ENCODE peak calls at places on chromosomes 6 and 20, in eight cellular contexts. One of them, this sample, is unnamed.

GRCh38 chr6:162964703-162965140 is 236.9 kb downstream of the PACRG start:
- DNase-seq in astrocyte: peak; percentile 100
- DNase-seq in CD8-positive, alpha-beta memory T cell: no peak
- DNase-seq in tibial artery: no peak
- DNase-seq in adrenal gland: peak; percentile 26
- DNase-seq in ovary: no peak
- DNase-seq in brain microvascular endothelial cell: peak; percentile 99
- DNase-seq in heart right ventricle: no peak
- DNase-seq in this sample: no peak

GRCh38 chr20:5675103-5676091 is 74.8 kb upstream of the SHLD1 start:
- DNase-seq in tibial artery: no peak
- DNase-seq in adrenal gland: peak; percentile 10
- DNase-seq in astrocyte: no peak
- DNase-seq in CD8-positive, alpha-beta memory T cell: no peak
- DNase-seq in heart right ventricle: no peak
- DNase-seq in brain microvascular endothelial cell: no peak
- DNase-seq in ovary: no peak
- DNase-seq in this sample: no peak

GRCh38 chr6:80132942-80133517 is 26.6 kb downstream of the BCKDHB start:
- DNase-seq in heart right ventricle: no peak
- DNase-seq in brain microvascular endothelial cell: peak; percentile 81
- DNase-seq in ovary: peak; percentile 38
- DNase-seq in CD8-positive, alpha-beta memory T cell: no peak
- DNase-seq in tibial artery: no peak
- DNase-seq in astrocyte: peak; percentile 50
- DNase-seq in adrenal gland: peak; percentile 84
- DNase-seq in this sample: peak; percentile 41

GRCh38 chr20:53331151-53331973 is 262.3 kb downstream of the ZNF217 start:
- DNase-seq in adrenal gland: peak; percentile 37
- DNase-seq in heart right ventricle: no peak
- DNase-seq in brain microvascular endothelial cell: peak; percentile 17
- DNase-seq in tibial artery: no peak
- DNase-seq in CD8-positive, alpha-beta memory T cell: no peak
- DNase-seq in ovary: no peak
- DNase-seq in astrocyte: peak; percentile 72
- DNase-seq in this sample: no peak

GRCh38 chr20:62303049-62303326 is 191 bp downstream of the ADRM1 start:
- DNase-seq in adrenal gland: no peak
- DNase-seq in heart right ventricle: no peak
- DNase-seq in astrocyte: no peak
- DNase-seq in CD8-positive, alpha-beta memory T cell: no peak
- DNase-seq in tibial artery: no peak
- DNase-seq in brain microvascular endothelial cell: no peak
- DNase-seq in ovary: no peak
- DNase-seq in this sample: no peak

GRCh38 chr6:80363501-80363900 is 257.0 kb downstream of the BCKDHB start:
- DNase-seq in brain microvascular endothelial cell: no peak
- DNase-seq in tibial artery: no peak
- DNase-seq in astrocyte: no peak
- DNase-seq in heart right ventricle: no peak
- DNase-seq in ovary: no peak
- DNase-seq in CD8-positive, alpha-beta memory T cell: no peak
- DNase-seq in adrenal gland: peak; percentile 15
- DNase-seq in this sample: no peak

GRCh38 chr6:109237082-109237985 is 142.0 kb downstream of the CEP57L1 start:
- DNase-seq in adrenal gland: peak; percentile 8
- DNase-seq in brain microvascular endothelial cell: no peak
- DNase-seq in heart right ventricle: no peak
- DNase-seq in ovary: no peak
- DNase-seq in astrocyte: no peak
- DNase-seq in CD8-positive, alpha-beta memory T cell: no peak
- DNase-seq in tibial artery: no peak
- DNase-seq in this sample: no peak

GRCh38 chr20:5268449-5268848 is 48.3 kb downstream of the PROKR2 start:
- DNase-seq in tibial artery: no peak
- DNase-seq in astrocyte: no peak
- DNase-seq in CD8-positive, alpha-beta memory T cell: no peak
- DNase-seq in adrenal gland: no peak
- DNase-seq in ovary: no peak
- DNase-seq in brain microvascular endothelial cell: no peak
- DNase-seq in heart right ventricle: no peak
- DNase-seq in this sample: no peak

GRCh38 chr20:25484911-25485511 is 77.5 kb downstream of the GINS1 start:
- DNase-seq in CD8-positive, alpha-beta memory T cell: no peak
- DNase-seq in brain microvascular endothelial cell: peak; percentile 7
- DNase-seq in adrenal gland: no peak
- DNase-seq in ovary: no peak
- DNase-seq in heart right ventricle: no peak
- DNase-seq in tibial artery: no peak
- DNase-seq in astrocyte: peak; percentile 9
- DNase-seq in this sample: no peak

GRCh38 chr6:48817714-48818113 is 645.3 kb downstream of the MMUT start:
- DNase-seq in tibial artery: no peak
- DNase-seq in ovary: no peak
- DNase-seq in CD8-positive, alpha-beta memory T cell: no peak
- DNase-seq in adrenal gland: no peak
- DNase-seq in brain microvascular endothelial cell: no peak
- DNase-seq in heart right ventricle: no peak
- DNase-seq in astrocyte: peak; percentile 27
- DNase-seq in this sample: no peak

GRCh38 chr20:38117635-38118034 is 47.4 kb downstream of the TGM2 start:
- DNase-seq in tibial artery: no peak
- DNase-seq in ovary: no peak
- DNase-seq in brain microvascular endothelial cell: peak; percentile 79
- DNase-seq in adrenal gland: no peak
- DNase-seq in heart right ventricle: no peak
- DNase-seq in CD8-positive, alpha-beta memory T cell: no peak
- DNase-seq in astrocyte: peak; percentile 94
- DNase-seq in this sample: no peak

GRCh38 chr6:155854787-155855186 is 399.1 kb upstream of the NOX3 start:
- DNase-seq in astrocyte: no peak
- DNase-seq in CD8-positive, alpha-beta memory T cell: no peak
- DNase-seq in brain microvascular endothelial cell: no peak
- DNase-seq in ovary: no peak
- DNase-seq in tibial artery: no peak
- DNase-seq in heart right ventricle: no peak
- DNase-seq in adrenal gland: no peak
- DNase-seq in this sample: no peak

GRCh38 chr6:62285612-62286469 is at the start of gene KHDRBS2:
- DNase-seq in astrocyte: no peak
- DNase-seq in brain microvascular endothelial cell: no peak
- DNase-seq in heart right ventricle: peak; percentile 73
- DNase-seq in CD8-positive, alpha-beta memory T cell: peak; percentile 2
- DNase-seq in tibial artery: peak; percentile 86
- DNase-seq in adrenal gland: peak; percentile 92
- DNase-seq in ovary: peak; percentile 67
- DNase-seq in this sample: peak; percentile 41

GRCh38 chr20:8330785-8331699 is 199.0 kb downstream of the PLCB1 start:
- DNase-seq in astrocyte: peak; percentile 61
- DNase-seq in CD8-positive, alpha-beta memory T cell: no peak
- DNase-seq in tibial artery: no peak
- DNase-seq in brain microvascular endothelial cell: no peak
- DNase-seq in heart right ventricle: no peak
- DNase-seq in adrenal gland: no peak
- DNase-seq in ovary: no peak
- DNase-seq in this sample: no peak

GRCh38 chr20:9400371-9401025 is 113.9 kb upstream of the LAMP5 start:
- DNase-seq in ovary: no peak
- DNase-seq in brain microvascular endothelial cell: no peak
- DNase-seq in tibial artery: no peak
- DNase-seq in adrenal gland: no peak
- DNase-seq in astrocyte: peak; percentile 26
- DNase-seq in CD8-positive, alpha-beta memory T cell: no peak
- DNase-seq in heart right ventricle: no peak
- DNase-seq in this sample: no peak

GRCh38 chr6:15755555-15755954 is 92.7 kb upstream of the DTNBP1 start:
- DNase-seq in adrenal gland: peak; percentile 35
- DNase-seq in astrocyte: peak; percentile 10
- DNase-seq in heart right ventricle: no peak
- DNase-seq in brain microvascular endothelial cell: no peak
- DNase-seq in CD8-positive, alpha-beta memory T cell: no peak
- DNase-seq in ovary: no peak
- DNase-seq in tibial artery: no peak
- DNase-seq in this sample: no peak

GRCh38 chr6:3904518-3904917 is 55.3 kb downstream of the FAM50B start:
- DNase-seq in ovary: no peak
- DNase-seq in CD8-positive, alpha-beta memory T cell: no peak
- DNase-seq in heart right ventricle: no peak
- DNase-seq in astrocyte: no peak
- DNase-seq in brain microvascular endothelial cell: no peak
- DNase-seq in tibial artery: no peak
- DNase-seq in adrenal gland: no peak
- DNase-seq in this sample: no peak

GRCh38 chr6:3905853-3906190 is 56.6 kb downstream of the FAM50B start:
- DNase-seq in heart right ventricle: no peak
- DNase-seq in adrenal gland: no peak
- DNase-seq in astrocyte: no peak
- DNase-seq in brain microvascular endothelial cell: no peak
- DNase-seq in ovary: no peak
- DNase-seq in tibial artery: no peak
- DNase-seq in CD8-positive, alpha-beta memory T cell: no peak
- DNase-seq in this sample: no peak

GRCh38 chr6:3908961-3909360 is 59.8 kb downstream of the FAM50B start:
- DNase-seq in adrenal gland: no peak
- DNase-seq in CD8-positive, alpha-beta memory T cell: no peak
- DNase-seq in tibial artery: no peak
- DNase-seq in heart right ventricle: no peak
- DNase-seq in ovary: no peak
- DNase-seq in astrocyte: no peak
- DNase-seq in brain microvascular endothelial cell: no peak
- DNase-seq in this sample: no peak

GRCh38 chr6:3908223-3908622 is 59.0 kb downstream of the FAM50B start:
- DNase-seq in adrenal gland: no peak
- DNase-seq in heart right ventricle: no peak
- DNase-seq in CD8-positive, alpha-beta memory T cell: no peak
- DNase-seq in astrocyte: no peak
- DNase-seq in tibial artery: no peak
- DNase-seq in ovary: no peak
- DNase-seq in brain microvascular endothelial cell: no peak
- DNase-seq in this sample: no peak

DNA sequence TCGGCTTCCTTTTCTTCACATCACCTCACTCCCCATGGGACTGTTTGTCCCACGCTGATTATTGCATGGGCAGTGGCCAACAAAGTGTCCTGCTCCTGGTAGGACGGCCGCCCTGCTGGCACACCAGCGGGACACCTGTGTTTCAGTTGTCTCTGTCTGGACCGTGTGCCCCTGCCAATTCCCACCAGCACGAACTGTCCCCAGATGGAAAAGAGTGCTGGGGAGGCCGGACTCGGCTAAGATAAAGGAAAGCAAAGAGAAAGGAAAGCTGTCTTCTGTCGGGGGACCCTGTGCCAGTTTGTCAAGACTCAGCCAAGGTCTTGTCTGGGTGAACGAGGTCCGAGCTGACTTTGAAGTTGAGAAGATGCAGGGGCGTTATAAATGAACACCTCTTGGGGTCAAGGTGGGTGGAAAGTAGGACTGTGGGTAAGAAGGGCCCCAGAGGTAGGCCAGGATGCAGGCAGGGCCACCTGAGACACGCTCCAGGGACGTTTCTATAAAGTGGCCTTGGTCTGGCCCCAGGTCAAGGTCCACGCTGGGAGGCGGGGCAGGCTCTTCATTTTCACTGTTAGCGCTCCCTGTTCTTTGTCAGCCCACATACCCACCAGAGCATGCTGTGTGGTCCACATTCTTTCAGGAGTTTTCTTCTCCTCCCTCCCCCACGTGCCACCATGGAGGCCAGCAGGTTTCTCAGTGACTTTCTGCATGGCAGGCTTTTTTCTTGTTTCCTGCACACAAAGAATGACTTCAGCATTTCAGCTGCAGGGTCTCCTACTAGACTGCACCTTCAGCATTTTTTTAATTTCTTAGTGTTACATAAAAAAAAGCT is 57.2 kb downstream of the FAM50B start:
- DNase-seq in heart right ventricle: peak; percentile 52
- DNase-seq in adrenal gland: no peak
- DNase-seq in CD8-positive, alpha-beta memory T cell: no peak
- DNase-seq in astrocyte: no peak
- DNase-seq in ovary: no peak
- DNase-seq in tibial artery: no peak
- DNase-seq in brain microvascular endothelial cell: no peak
- DNase-seq in this sample: no peak
- H3K27ac ChIP-seq in heart right ventricle: peak overlapping the region; percentile 66
- H3K27ac ChIP-seq in adrenal gland: no peak overlapping the region
- H3K27ac ChIP-seq in CD8-positive, alpha-beta memory T cell: no peak overlapping the region
- H3K27ac ChIP-seq in astrocyte: no peak overlapping the region
- H3K27ac ChIP-seq in ovary: no peak overlapping the region
- H3K27ac ChIP-seq in tibial artery: no peak overlapping the region
- H3K27ac ChIP-seq in brain microvascular endothelial cell: no peak overlapping the region
- H3K27ac ChIP-seq in this sample: peak overlapping the region; percentile 10

GRCh38 chr6:57177545-57178225 is 5.6 kb downstream of the BAG2 start:
- DNase-seq in heart right ventricle: peak; percentile 24
- DNase-seq in brain microvascular endothelial cell: no peak
- DNase-seq in tibial artery: peak; percentile 82
- DNase-seq in CD8-positive, alpha-beta memory T cell: no peak
- DNase-seq in astrocyte: no peak
- DNase-seq in ovary: peak; percentile 68
- DNase-seq in adrenal gland: peak; percentile 19
- DNase-seq in this sample: no peak
- H3K27ac ChIP-seq in heart right ventricle: peak overlapping the region; percentile 72
- H3K27ac ChIP-seq in brain microvascular endothelial cell: no peak overlapping the region
- H3K27ac ChIP-seq in tibial artery: peak overlapping the region; percentile 90
- H3K27ac ChIP-seq in CD8-positive, alpha-beta memory T cell: no peak overlapping the region
- H3K27ac ChIP-seq in astrocyte: no peak overlapping the region
- H3K27ac ChIP-seq in ovary: peak overlapping the region; percentile 96
- H3K27ac ChIP-seq in adrenal gland: peak overlapping the region; percentile 15
- H3K27ac ChIP-seq in this sample: peak overlapping the region; percentile 62

DNA sequence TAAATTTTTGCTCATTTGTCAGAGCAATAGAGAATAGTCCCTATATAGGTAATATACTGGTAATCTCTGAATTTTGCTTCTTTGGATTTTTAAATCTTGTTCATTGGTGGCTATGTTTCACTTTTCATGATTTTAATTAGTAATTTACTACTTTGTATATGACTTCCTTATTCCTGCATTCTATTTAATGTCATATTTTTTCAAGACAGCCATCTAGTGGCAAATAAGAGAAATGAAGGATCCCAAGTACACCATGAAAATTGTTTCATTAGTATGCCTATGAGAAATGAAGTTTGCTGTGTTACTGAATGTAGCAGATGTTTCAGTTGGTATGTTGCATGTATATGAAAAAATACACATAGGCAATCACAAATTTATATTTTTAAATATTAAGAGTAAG is 82.4 kb downstream of the ZNF292 start:
- DNase-seq in adrenal gland: no peak
- DNase-seq in astrocyte: peak; percentile 16
- DNase-seq in ovary: no peak
- DNase-seq in CD8-positive, alpha-beta memory T cell: peak; percentile 9
- DNase-seq in tibial artery: no peak
- DNase-seq in heart right ventricle: no peak
- DNase-seq in brain microvascular endothelial cell: no peak
- DNase-seq in this sample: no peak
- H3K27ac ChIP-seq in adrenal gland: no peak overlapping the region
- H3K27ac ChIP-seq in astrocyte: no peak overlapping the region
- H3K27ac ChIP-seq in ovary: no peak overlapping the region
- H3K27ac ChIP-seq in CD8-positive, alpha-beta memory T cell: no peak overlapping the region
- H3K27ac ChIP-seq in tibial artery: no peak overlapping the region
- H3K27ac ChIP-seq in heart right ventricle: no peak overlapping the region
- H3K27ac ChIP-seq in brain microvascular endothelial cell: no peak overlapping the region
- H3K27ac ChIP-seq in this sample: no peak overlapping the region

DNA sequence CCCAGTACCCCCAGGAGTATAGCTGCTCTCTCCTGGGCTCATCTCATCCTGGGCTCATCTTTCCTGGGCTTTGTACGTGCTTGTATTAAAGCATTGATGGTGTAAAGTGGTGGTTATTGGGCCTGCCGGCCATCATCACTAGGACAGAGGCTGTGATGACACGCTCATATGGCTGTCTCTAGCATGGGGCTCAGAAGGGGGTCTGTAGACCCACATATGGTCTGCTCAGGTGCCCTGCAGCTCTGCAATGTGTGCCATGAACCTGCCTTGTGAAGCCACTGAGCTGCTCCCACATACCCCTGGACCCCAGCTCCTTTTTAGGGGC is 143.4 kb downstream of the CDC5L start:
- DNase-seq in CD8-positive, alpha-beta memory T cell: no peak
- DNase-seq in tibial artery: no peak
- DNase-seq in heart right ventricle: no peak
- DNase-seq in adrenal gland: no peak
- DNase-seq in astrocyte: no peak
- DNase-seq in ovary: no peak
- DNase-seq in brain microvascular endothelial cell: no peak
- DNase-seq in this sample: no peak
- H3K27ac ChIP-seq in CD8-positive, alpha-beta memory T cell: no peak overlapping the region
- H3K27ac ChIP-seq in tibial artery: no peak overlapping the region
- H3K27ac ChIP-seq in heart right ventricle: no peak overlapping the region
- H3K27ac ChIP-seq in adrenal gland: no peak overlapping the region
- H3K27ac ChIP-seq in astrocyte: no peak overlapping the region
- H3K27ac ChIP-seq in ovary: no peak overlapping the region
- H3K27ac ChIP-seq in brain microvascular endothelial cell: no peak overlapping the region
- H3K27ac ChIP-seq in this sample: no peak overlapping the region

This sample was measured in prostate gland.